ENCODE peak calls at places on chromosome 16, in ten cellular contexts. E, C, A, G, S, F, J, X, I and Y are unnamed samples.

GRCh38 chr16:49183911-49184310 is 97.7 kb downstream of the CBLN1 start:
- DNase-seq in E (peak), C (peak), A (peak), G (no peak), S (peak), F (peak), J (peak), X (no peak), I (peak), Y (peak)

GRCh38 chr16:79598341-79599181 is 2.0 kb downstream of the MAF start:
- DNase-seq in E (no peak), C (peak), A (peak), G (no peak), S (peak), F (no peak), J (peak), X (no peak), I (no peak), Y (peak)

GRCh38 chr16:79698341-79698753 is 97.8 kb upstream of the MAF start:
- DNase-seq in E (no peak), C (no peak), A (no peak), G (no peak), S (no peak), F (no peak), J (no peak), X (no peak), I (no peak), Y (no peak)

GRCh38 chr16:64121473-64121872 is 1000.4 kb downstream of the CDH11 start:
- DNase-seq in E (no peak), C (no peak), A (no peak), G (no peak), S (no peak), F (no peak), J (no peak), X (no peak), I (no peak), Y (no peak)

GRCh38 chr16:57999366-57999970 is 1.0 kb downstream of the ZNF319 start:
- DNase-seq in E (no peak), C (peak), A (no peak), G (no peak), S (peak), F (no peak), J (peak), X (peak), I (peak), Y (no peak)

GRCh38 chr16:720507-720989 is 398 bp upstream of the ANTKMT start:
- DNase-seq in E (no peak), C (peak), A (peak), G (no peak), S (peak), F (peak), J (peak), X (peak), I (no peak), Y (no peak)

GRCh38 chr16:710500-711075 is 4.3 kb upstream of the METRN start:
- DNase-seq in E (no peak), C (no peak), A (no peak), G (no peak), S (no peak), F (no peak), J (no peak), X (no peak), I (no peak), Y (no peak)

GRCh38 chr16:54136276-54136625 is 150.3 kb downstream of the IRX3 start:
- DNase-seq in E (no peak), C (no peak), A (no peak), G (no peak), S (no peak), F (no peak), J (peak), X (peak), I (no peak), Y (no peak)

GRCh38 chr16:47503936-47504335 is 42.8 kb downstream of the PHKB start:
- DNase-seq in E (peak), C (no peak), A (no peak), G (no peak), S (no peak), F (no peak), J (peak), X (peak), I (no peak), Y (no peak)

GRCh38 chr16:57998484-57998883 is 2.0 kb downstream of the ZNF319 start:
- DNase-seq in E (no peak), C (peak), A (peak), G (no peak), S (no peak), F (peak), J (peak), X (no peak), I (no peak), Y (no peak)

GRCh38 chr16:14539631-14540030 is 90.4 kb downstream of the PARN start:
- DNase-seq in E (no peak), C (no peak), A (no peak), G (no peak), S (no peak), F (no peak), J (no peak), X (no peak), I (no peak), Y (no peak)

GRCh38 chr16:11355862-11356261 is 10.6 kb downstream of the RMI2 start:
- DNase-seq in E (no peak), C (no peak), A (no peak), G (no peak), S (no peak), F (no peak), J (no peak), X (no peak), I (no peak), Y (no peak)

GRCh38 chr16:71895679-71896385 is 501 bp downstream of the IST1 start:
- DNase-seq in E (no peak), C (peak), A (peak), G (no peak), S (no peak), F (peak), J (peak), X (no peak), I (no peak), Y (no peak)

GRCh38 chr16:2483160-2483559 is 8.2 kb downstream of the TBC1D24 start:
- DNase-seq in E (no peak), C (no peak), A (no peak), G (no peak), S (peak), F (no peak), J (no peak), X (no peak), I (no peak), Y (no peak)

GRCh38 chr16:28101533-28101890 is 38.0 kb upstream of the GSG1L start:
- DNase-seq in E (no peak), C (no peak), A (no peak), G (no peak), S (no peak), F (no peak), J (no peak), X (no peak), I (no peak), Y (no peak)

DNA sequence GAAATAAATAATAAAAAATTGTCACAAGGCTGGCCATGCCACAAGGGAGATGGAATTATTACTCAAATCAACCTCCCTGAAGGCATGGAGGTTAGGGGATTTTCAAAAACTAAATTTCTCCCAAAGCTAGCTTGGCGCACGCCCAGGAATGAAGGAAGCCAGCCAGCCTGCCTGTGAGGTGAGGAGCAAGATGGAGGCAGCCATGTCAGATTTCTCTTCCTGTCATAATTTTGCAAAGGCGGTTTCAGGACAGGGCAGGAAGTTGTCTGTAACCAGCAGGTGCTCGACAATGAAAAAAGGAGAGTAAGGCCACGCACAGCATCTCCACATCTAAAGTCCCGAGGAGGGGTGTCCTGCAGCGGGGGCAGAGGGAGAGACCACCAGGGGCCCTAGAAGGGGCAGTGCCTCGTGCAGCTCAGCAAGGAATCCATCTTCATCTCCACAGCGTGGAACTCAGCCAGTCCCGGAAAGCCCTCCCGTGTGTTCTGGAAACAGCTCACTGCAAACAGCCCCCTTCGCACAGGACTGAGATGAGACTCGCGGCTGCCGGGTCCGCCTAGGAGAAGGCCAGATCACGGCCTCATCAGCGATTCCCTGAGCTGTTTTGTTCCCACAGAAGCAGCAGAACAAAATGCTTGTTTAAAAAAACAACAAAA is 47.8 kb downstream of the SLC7A5 start:
- DNase-seq in E (no peak), C (no peak), A (no peak), G (no peak), S (no peak), F (no peak), J (no peak), X (no peak), I (no peak), Y (no peak)
- TF ChIP-seq MAX in E (no peak), C (no peak), A (no peak), G (no peak), S (no peak), F (no peak), J (no peak), X (no peak), I (no peak), Y (no peak)

DNA sequence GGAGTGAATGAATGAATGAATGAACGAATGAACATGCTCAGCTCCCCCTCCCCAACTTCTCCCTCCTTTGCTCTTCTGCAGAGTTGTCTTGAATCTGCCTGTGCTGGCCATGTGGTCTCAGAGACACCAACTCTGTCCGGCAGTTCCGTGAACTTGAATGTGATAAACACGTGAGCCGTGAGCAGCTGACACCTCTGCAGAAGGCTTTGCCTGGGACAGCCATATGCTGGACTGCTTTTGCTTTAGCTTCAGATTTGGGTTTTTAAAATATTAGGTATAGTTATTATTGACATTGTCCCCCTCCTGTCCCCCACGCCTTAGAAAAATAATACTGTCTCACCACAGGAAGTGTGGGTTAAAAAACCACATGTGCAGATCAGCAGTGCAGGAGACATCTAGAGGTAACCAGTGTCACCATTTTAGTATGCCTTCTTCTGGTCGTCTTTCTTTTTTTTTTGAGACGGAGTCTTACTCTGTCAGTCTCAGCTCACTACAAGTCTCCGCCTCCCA is 83.8 kb downstream of the ABCC1 start:
- DNase-seq in E (no peak), C (no peak), A (no peak), G (no peak), S (no peak), F (no peak), J (peak), X (no peak), I (no peak), Y (no peak)
- TF ChIP-seq MAX in E (no peak), C (no peak), A (no peak), G (no peak), S (no peak), F (peak), J (peak), X (no peak), I (no peak), Y (no peak)

GRCh38 chr16:31216552-31217530 is at the start of gene PYDC1:
- DNase-seq in E (no peak), C (no peak), A (peak), G (no peak), S (no peak), F (peak), J (no peak), X (no peak), I (no peak), Y (no peak)
- TF ChIP-seq MAX in E (no peak), C (no peak), A (peak), G (no peak), S (no peak), F (no peak), J (no peak), X (no peak), I (no peak), Y (peak)

GRCh38 chr16:88815901-88816589 is 4.3 kb upstream of the APRT start:
- DNase-seq in E (no peak), C (peak), A (peak), G (no peak), S (peak), F (no peak), J (peak), X (peak), I (peak), Y (peak)
- TF ChIP-seq MAX in E (no peak), C (peak), A (no peak), G (peak), S (no peak), F (peak), J (peak), X (no peak), I (no peak), Y (peak)

DNA sequence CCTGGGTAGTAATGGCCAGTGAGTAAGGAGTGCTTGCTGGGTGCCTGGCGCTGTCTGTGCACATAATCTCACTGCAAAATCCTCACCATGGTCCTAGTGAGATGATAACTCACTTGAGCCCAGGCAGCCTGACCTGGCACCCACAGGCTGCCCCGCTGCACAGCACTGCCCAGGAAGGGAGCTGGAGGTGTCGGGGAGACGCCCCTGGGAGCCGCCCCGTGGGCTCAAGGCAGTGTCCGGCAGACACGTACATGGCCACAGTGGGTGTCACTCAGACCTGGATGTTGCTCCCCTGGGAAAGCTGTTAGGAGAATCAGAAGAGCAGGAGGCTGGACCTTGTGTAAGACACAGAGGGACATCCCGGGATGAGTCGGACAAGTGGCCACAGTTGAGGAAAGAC is 44.2 kb downstream of the BEAN1 start:
- DNase-seq in E (no peak), C (no peak), A (no peak), G (no peak), S (no peak), F (no peak), J (no peak), X (no peak), I (no peak), Y (no peak)
- TF ChIP-seq MAX in E (no peak), C (no peak), A (no peak), G (no peak), S (no peak), F (no peak), J (no peak), X (no peak), I (no peak), Y (no peak)

GRCh38 chr16:65312071-65312470 is 190.2 kb upstream of the CDH11 start:
- DNase-seq in E (no peak), C (no peak), A (no peak), G (no peak), S (no peak), F (no peak), J (no peak), X (peak), I (no peak), Y (no peak)

GRCh38 chr16:65306313-65306712 is 184.4 kb upstream of the CDH11 start:
- DNase-seq in E (no peak), C (no peak), A (no peak), G (no peak), S (no peak), F (no peak), J (no peak), X (no peak), I (no peak), Y (no peak)

GRCh38 chr16:65306722-65307121 is 184.9 kb upstream of the CDH11 start:
- DNase-seq in E (no peak), C (no peak), A (no peak), G (no peak), S (no peak), F (no peak), J (no peak), X (no peak), I (no peak), Y (no peak)

GRCh38 chr16:65308506-65308905 is 186.6 kb upstream of the CDH11 start:
- DNase-seq in E (no peak), C (no peak), A (no peak), G (no peak), S (no peak), F (no peak), J (peak), X (no peak), I (no peak), Y (no peak)

GRCh38 chr16:65309294-65309850 is 187.5 kb upstream of the CDH11 start:
- DNase-seq in E (no peak), C (no peak), A (no peak), G (no peak), S (peak), F (no peak), J (no peak), X (no peak), I (no peak), Y (no peak)
- TF ChIP-seq MAX in E (no peak), C (no peak), A (no peak), G (no peak), S (no peak), F (no peak), J (no peak), X (no peak), I (no peak), Y (no peak)